ENCODE peak calls at places on chromosomes 12 and 14, in five cellular contexts. One of them, this sample, is unnamed.

GRCh38 chr14:90382491-90383125 is 14.2 kb upstream of the CALM1 start:
- DNase-seq in neuronal stem cell: no peak
- DNase-seq in mesenchymal stem cell: peak
- DNase-seq in trophoblast cell: peak
- DNase-seq in H1: no peak
- DNase-seq in this sample: no peak

GRCh38 chr14:94636744-94637412 is 24.7 kb downstream of the SERPINA3 start:
- DNase-seq in neuronal stem cell: no peak
- DNase-seq in mesenchymal stem cell: no peak
- DNase-seq in trophoblast cell: no peak
- DNase-seq in H1: no peak
- DNase-seq in this sample: no peak

GRCh38 chr14:21098134-21098891 is at the start of gene ZNF219:
- DNase-seq in neuronal stem cell: peak
- DNase-seq in mesenchymal stem cell: peak
- DNase-seq in trophoblast cell: no peak
- DNase-seq in H1: peak
- DNase-seq in this sample: peak

GRCh38 chr12:43945983-43946382 is 110.1 kb downstream of the TMEM117 start:
- DNase-seq in neuronal stem cell: no peak
- DNase-seq in mesenchymal stem cell: no peak
- DNase-seq in trophoblast cell: no peak
- DNase-seq in H1: no peak
- DNase-seq in this sample: no peak

GRCh38 chr14:69151458-69152180 is 1.3 kb downstream of the DCAF5 start:
- DNase-seq in neuronal stem cell: peak
- DNase-seq in mesenchymal stem cell: peak
- DNase-seq in trophoblast cell: peak
- DNase-seq in H1: peak
- DNase-seq in this sample: peak

GRCh38 chr12:3216726-3217682 is 139.8 kb downstream of the TSPAN9 start:
- DNase-seq in neuronal stem cell: no peak
- DNase-seq in mesenchymal stem cell: peak
- DNase-seq in trophoblast cell: no peak
- DNase-seq in H1: no peak
- DNase-seq in this sample: no peak

GRCh38 chr12:107145397-107145796 is 52.0 kb upstream of the CRY1 start:
- DNase-seq in neuronal stem cell: no peak
- DNase-seq in mesenchymal stem cell: no peak
- DNase-seq in trophoblast cell: no peak
- DNase-seq in H1: no peak
- DNase-seq in this sample: no peak

GRCh38 chr12:64469455-64470142 is 17.7 kb downstream of the TBK1 start:
- DNase-seq in neuronal stem cell: no peak
- DNase-seq in mesenchymal stem cell: no peak
- DNase-seq in trophoblast cell: no peak
- DNase-seq in H1: no peak
- DNase-seq in this sample: no peak

GRCh38 chr12:125549836-125550235 is 484.6 kb downstream of the AACS start:
- DNase-seq in neuronal stem cell: no peak
- DNase-seq in mesenchymal stem cell: no peak
- DNase-seq in trophoblast cell: no peak
- DNase-seq in H1: peak
- DNase-seq in this sample: peak

GRCh38 chr14:75283162-75283883 is 4.7 kb downstream of the FOS start:
- DNase-seq in neuronal stem cell: no peak
- DNase-seq in mesenchymal stem cell: peak
- DNase-seq in trophoblast cell: peak
- DNase-seq in H1: no peak
- DNase-seq in this sample: no peak

GRCh38 chr12:53862831-53863230 is 75.8 kb upstream of the HOXC13 start:
- DNase-seq in neuronal stem cell: no peak
- DNase-seq in mesenchymal stem cell: no peak
- DNase-seq in trophoblast cell: peak
- DNase-seq in H1: no peak
- DNase-seq in this sample: no peak

GRCh38 chr12:107917912-107918800 is 143.7 kb downstream of the ASCL4 start:
- DNase-seq in neuronal stem cell: peak
- DNase-seq in mesenchymal stem cell: peak
- DNase-seq in trophoblast cell: peak
- DNase-seq in H1: no peak
- DNase-seq in this sample: peak

GRCh38 chr12:27814851-27815591 is 35.0 kb upstream of the MANSC4 start:
- DNase-seq in neuronal stem cell: no peak
- DNase-seq in mesenchymal stem cell: peak
- DNase-seq in trophoblast cell: no peak
- DNase-seq in H1: no peak
- DNase-seq in this sample: no peak

GRCh38 chr12:41510470-41510869 is 322.4 kb downstream of the PDZRN4 start:
- DNase-seq in neuronal stem cell: no peak
- DNase-seq in mesenchymal stem cell: no peak
- DNase-seq in trophoblast cell: no peak
- DNase-seq in H1: no peak
- DNase-seq in this sample: no peak

GRCh38 chr14:94317259-94317658 is 5.9 kb downstream of the SERPINA6 start:
- DNase-seq in neuronal stem cell: no peak
- DNase-seq in mesenchymal stem cell: no peak
- DNase-seq in trophoblast cell: no peak
- DNase-seq in H1: no peak
- DNase-seq in this sample: no peak

GRCh38 chr14:79544671-79545070 is 666.6 kb downstream of the DIO2 start:
- DNase-seq in neuronal stem cell: no peak
- DNase-seq in mesenchymal stem cell: peak
- DNase-seq in trophoblast cell: no peak
- DNase-seq in H1: no peak
- DNase-seq in this sample: no peak

GRCh38 chr12:102917026-102917787 is at the start of gene PAH:
- DNase-seq in neuronal stem cell: peak
- DNase-seq in mesenchymal stem cell: no peak
- DNase-seq in trophoblast cell: no peak
- DNase-seq in H1: peak
- DNase-seq in this sample: peak
- H2BK12ac ChIP-seq in neuronal stem cell: no peak
- H2BK12ac ChIP-seq in mesenchymal stem cell: no peak
- H2BK12ac ChIP-seq in trophoblast cell: no peak
- H2BK12ac ChIP-seq in H1: peak
- H2BK12ac ChIP-seq in this sample: no peak

GRCh38 chr12:120264511-120265202 is 873 bp downstream of the PXN start:
- DNase-seq in neuronal stem cell: no peak
- DNase-seq in mesenchymal stem cell: no peak
- DNase-seq in trophoblast cell: no peak
- DNase-seq in H1: no peak
- DNase-seq in this sample: no peak

GRCh38 chr12:120262852-120263724 is 2.4 kb downstream of the PXN start:
- DNase-seq in neuronal stem cell: no peak
- DNase-seq in mesenchymal stem cell: no peak
- DNase-seq in trophoblast cell: no peak
- DNase-seq in H1: no peak
- DNase-seq in this sample: peak

GRCh38 chr12:120265203-120265482 is 387 bp downstream of the PXN start:
- DNase-seq in neuronal stem cell: no peak
- DNase-seq in mesenchymal stem cell: no peak
- DNase-seq in trophoblast cell: no peak
- DNase-seq in H1: no peak
- DNase-seq in this sample: no peak

GRCh38 chr12:120264086-120264485 is 1.4 kb downstream of the PXN start:
- DNase-seq in neuronal stem cell: no peak
- DNase-seq in mesenchymal stem cell: peak
- DNase-seq in trophoblast cell: no peak
- DNase-seq in H1: no peak
- DNase-seq in this sample: peak

DNA sequence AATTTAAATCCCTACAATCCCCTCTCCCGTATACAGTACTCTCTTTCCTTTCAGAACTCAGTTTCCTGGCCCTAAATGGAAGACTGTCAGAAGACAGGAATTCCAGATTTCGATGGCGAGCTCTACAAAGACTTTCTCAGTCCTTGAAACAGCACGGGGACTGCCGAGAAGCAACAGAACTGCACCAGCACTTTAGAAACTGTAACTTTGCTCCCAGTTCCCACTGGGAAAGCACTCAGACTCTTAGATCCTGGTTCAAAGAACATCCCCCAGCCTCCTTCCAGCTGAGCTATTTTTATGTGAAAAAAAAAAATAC is 1.8 kb downstream of the PXN start:
- DNase-seq in neuronal stem cell: no peak
- DNase-seq in mesenchymal stem cell: no peak
- DNase-seq in trophoblast cell: no peak
- DNase-seq in H1: no peak
- DNase-seq in this sample: no peak
- H2BK120ac ChIP-seq in neuronal stem cell: no peak
- H2BK120ac ChIP-seq in mesenchymal stem cell: no peak
- H2BK120ac ChIP-seq in trophoblast cell: peak
- H2BK120ac ChIP-seq in H1: no peak
- H2BK120ac ChIP-seq in this sample: no peak

GRCh38 chr12:38998887-38999482 is 93.6 kb upstream of the CPNE8 start:
- DNase-seq in neuronal stem cell: no peak
- DNase-seq in mesenchymal stem cell: no peak
- DNase-seq in trophoblast cell: no peak
- DNase-seq in H1: no peak
- DNase-seq in this sample: no peak

GRCh38 chr12:39006286-39006685 is 100.9 kb upstream of the CPNE8 start:
- DNase-seq in neuronal stem cell: no peak
- DNase-seq in mesenchymal stem cell: no peak
- DNase-seq in trophoblast cell: no peak
- DNase-seq in H1: no peak
- DNase-seq in this sample: no peak

GRCh38 chr12:39005671-39006070 is 100.3 kb upstream of the CPNE8 start:
- DNase-seq in neuronal stem cell: no peak
- DNase-seq in mesenchymal stem cell: no peak
- DNase-seq in trophoblast cell: no peak
- DNase-seq in H1: no peak
- DNase-seq in this sample: no peak

GRCh38 chr12:39000370-39000769 is 95.0 kb upstream of the CPNE8 start:
- DNase-seq in neuronal stem cell: no peak
- DNase-seq in mesenchymal stem cell: no peak
- DNase-seq in trophoblast cell: no peak
- DNase-seq in H1: no peak
- DNase-seq in this sample: no peak

GRCh38 chr12:39003541-39004160 is 98.3 kb upstream of the CPNE8 start:
- DNase-seq in neuronal stem cell: no peak
- DNase-seq in mesenchymal stem cell: no peak
- DNase-seq in trophoblast cell: no peak
- DNase-seq in H1: no peak
- DNase-seq in this sample: no peak
- H2BK12ac ChIP-seq in neuronal stem cell: no peak
- H2BK12ac ChIP-seq in mesenchymal stem cell: no peak
- H2BK12ac ChIP-seq in trophoblast cell: no peak
- H2BK12ac ChIP-seq in H1: no peak
- H2BK12ac ChIP-seq in this sample: no peak

GRCh38 chr14:24192933-24193332 is 2.3 kb downstream of the TM9SF1 start:
- DNase-seq in neuronal stem cell: no peak
- DNase-seq in mesenchymal stem cell: no peak
- DNase-seq in trophoblast cell: no peak
- DNase-seq in H1: no peak
- DNase-seq in this sample: no peak

GRCh38 chr14:24196071-24197061 is 1.1 kb upstream of the TM9SF1 start:
- DNase-seq in neuronal stem cell: no peak
- DNase-seq in mesenchymal stem cell: peak
- DNase-seq in trophoblast cell: peak
- DNase-seq in H1: no peak
- DNase-seq in this sample: no peak

GRCh38 chr14:24195186-24196070 is at the start of gene TM9SF1:
- DNase-seq in neuronal stem cell: peak
- DNase-seq in mesenchymal stem cell: peak
- DNase-seq in trophoblast cell: peak
- DNase-seq in H1: peak
- DNase-seq in this sample: peak

GRCh38 chr14:24194186-24194872 is 912 bp downstream of the TM9SF1 start:
- DNase-seq in neuronal stem cell: no peak
- DNase-seq in mesenchymal stem cell: peak
- DNase-seq in trophoblast cell: no peak
- DNase-seq in H1: no peak
- DNase-seq in this sample: no peak

GRCh38 chr14:24194873-24195185 is 412 bp downstream of the TM9SF1 start:
- DNase-seq in neuronal stem cell: no peak
- DNase-seq in mesenchymal stem cell: no peak
- DNase-seq in trophoblast cell: no peak
- DNase-seq in H1: no peak
- DNase-seq in this sample: no peak
- H2BK120ac ChIP-seq in neuronal stem cell: no peak
- H2BK120ac ChIP-seq in mesenchymal stem cell: peak
- H2BK120ac ChIP-seq in trophoblast cell: peak
- H2BK120ac ChIP-seq in H1: no peak
- H2BK120ac ChIP-seq in this sample: no peak

GRCh38 chr12:116426391-116427136 is 132.6 kb upstream of the MAP1LC3B2 start:
- DNase-seq in neuronal stem cell: no peak
- DNase-seq in mesenchymal stem cell: peak
- DNase-seq in trophoblast cell: peak
- DNase-seq in H1: peak
- DNase-seq in this sample: peak

GRCh38 chr12:116420476-116420875 is 138.7 kb upstream of the MAP1LC3B2 start:
- DNase-seq in neuronal stem cell: no peak
- DNase-seq in mesenchymal stem cell: peak
- DNase-seq in trophoblast cell: no peak
- DNase-seq in H1: no peak
- DNase-seq in this sample: no peak

GRCh38 chr12:116425256-116426193 is 133.7 kb upstream of the MAP1LC3B2 start:
- DNase-seq in neuronal stem cell: no peak
- DNase-seq in mesenchymal stem cell: no peak
- DNase-seq in trophoblast cell: peak
- DNase-seq in H1: no peak
- DNase-seq in this sample: no peak

GRCh38 chr12:116421785-116422538 is 137.2 kb upstream of the MAP1LC3B2 start:
- DNase-seq in neuronal stem cell: no peak
- DNase-seq in mesenchymal stem cell: no peak
- DNase-seq in trophoblast cell: no peak
- DNase-seq in H1: no peak
- DNase-seq in this sample: no peak

GRCh38 chr12:116423053-116423452 is 136.1 kb upstream of the MAP1LC3B2 start:
- DNase-seq in neuronal stem cell: no peak
- DNase-seq in mesenchymal stem cell: peak
- DNase-seq in trophoblast cell: peak
- DNase-seq in H1: no peak
- DNase-seq in this sample: no peak
- H2BK12ac ChIP-seq in neuronal stem cell: no peak
- H2BK12ac ChIP-seq in mesenchymal stem cell: no peak
- H2BK12ac ChIP-seq in trophoblast cell: peak
- H2BK12ac ChIP-seq in H1: no peak
- H2BK12ac ChIP-seq in this sample: no peak